ENCODE peak calls at places on chromosomes 7 and 10, in nine cellular contexts. I is HTR-8/SVneo; U is stimulated activated CD8-positive, alpha-beta memory T cell treated with anti-CD3 and anti-CD28 coated beads, Interleukin-2, amount 100 ng/mL, for 1 hour; A is COLO829; B is T-helper 17 cell; T is ureter; Q is activated naive CD8-positive, alpha-beta T cell treated with anti-CD3 and anti-CD28 coated beads for 36 hours; K is stomach; S is HS-5. Z is an unnamed sample.

GRCh38 chr10:15439381-15439837 is 68.3 kb upstream of the FAM171A1 start:
- DNase-seq in I (peak), U (no peak), A (no peak), B (no peak), T (peak), Q (no peak), K (no peak), S (no peak), Z (peak)

GRCh38 chr7:150940446-150941102 is 37.5 kb downstream of the KCNH2 start:
- DNase-seq in I (no peak), U (no peak), A (no peak), B (no peak), T (peak), Q (no peak), K (no peak), S (no peak), Z (no peak)

GRCh38 chr7:123966936-123967335 is 41.9 kb downstream of the SPAM1 start:
- DNase-seq in I (no peak), U (no peak), A (peak), B (no peak), T (no peak), Q (no peak), K (no peak), S (no peak), Z (no peak)

GRCh38 chr10:11886138-11886474 is 63.0 kb downstream of the PROSER2 start:
- DNase-seq in I (no peak), U (no peak), A (no peak), B (no peak), T (no peak), Q (no peak), K (no peak), S (no peak), Z (no peak)

GRCh38 chr7:150964593-150965111 is 13.5 kb downstream of the KCNH2 start:
- DNase-seq in I (no peak), U (no peak), A (no peak), B (no peak), T (no peak), Q (no peak), K (no peak), S (no peak), Z (peak)

GRCh38 chr7:36034020-36034419 is 119.0 kb upstream of the EEPD1 start:
- DNase-seq in I (peak), U (no peak), A (no peak), B (no peak), T (no peak), Q (no peak), K (no peak), S (peak), Z (no peak)

GRCh38 chr10:132899054-132899750 is 43.2 kb downstream of the CFAP46 start:
- DNase-seq in I (no peak), U (no peak), A (no peak), B (no peak), T (no peak), Q (no peak), K (no peak), S (no peak), Z (no peak)

GRCh38 chr10:10975647-10976046 is 42.0 kb upstream of the CELF2 start:
- DNase-seq in I (no peak), U (no peak), A (no peak), B (no peak), T (no peak), Q (no peak), K (no peak), S (no peak), Z (no peak)

GRCh38 chr7:14184292-14184864 is 194.9 kb upstream of the ETV1 start:
- DNase-seq in I (no peak), U (no peak), A (no peak), B (no peak), T (no peak), Q (no peak), K (no peak), S (no peak), Z (no peak)

GRCh38 chr7:139058963-139059362 is 23.1 kb upstream of the ZC3HAV1L start:
- DNase-seq in I (no peak), U (no peak), A (no peak), B (no peak), T (no peak), Q (no peak), K (no peak), S (no peak), Z (no peak)

GRCh38 chr7:112453505-112454171 is 3.4 kb downstream of the IFRD1 start:
- DNase-seq in I (no peak), U (no peak), A (no peak), B (no peak), T (no peak), Q (no peak), K (no peak), S (no peak), Z (no peak)

GRCh38 chr10:6333973-6334372 is 131.2 kb downstream of the PFKFB3 start:
- DNase-seq in I (no peak), U (no peak), A (no peak), B (no peak), T (no peak), Q (no peak), K (no peak), S (no peak), Z (no peak)

GRCh38 chr10:14601872-14602725 is 172.6 kb downstream of the FAM107B start:
- DNase-seq in I (no peak), U (no peak), A (no peak), B (peak), T (no peak), Q (peak), K (peak), S (no peak), Z (no peak)

GRCh38 chr7:24597014-24597413 is 23.8 kb downstream of the PALS2 start:
- DNase-seq in I (no peak), U (no peak), A (no peak), B (no peak), T (no peak), Q (no peak), K (no peak), S (no peak), Z (no peak)

GRCh38 chr10:78780551-78780961 is 288.2 kb upstream of the ZMIZ1 start:
- DNase-seq in I (no peak), U (no peak), A (no peak), B (no peak), T (no peak), Q (no peak), K (no peak), S (no peak), Z (no peak)

GRCh38 chr10:60677541-60678129 is 100.6 kb upstream of the CDK1 start:
- DNase-seq in I (no peak), U (no peak), A (no peak), B (no peak), T (no peak), Q (no peak), K (no peak), S (no peak), Z (no peak)

GRCh38 chr10:89478085-89478738 is 57.2 kb downstream of the SLC16A12 start:
- DNase-seq in I (no peak), U (no peak), A (no peak), B (no peak), T (no peak), Q (no peak), K (no peak), S (no peak), Z (no peak)

GRCh38 chr10:125155101-125155500 is 5.3 kb downstream of the CTBP2 start:
- DNase-seq in I (no peak), U (no peak), A (no peak), B (no peak), T (no peak), Q (no peak), K (no peak), S (no peak), Z (no peak)

GRCh38 chr7:37947138-37947839 is 26.8 kb downstream of the EPDR1 start:
- DNase-seq in I (no peak), U (no peak), A (no peak), B (no peak), T (no peak), Q (no peak), K (no peak), S (no peak), Z (no peak)

GRCh38 chr10:48454302-48455054 is 148.0 kb downstream of the MAPK8 start:
- DNase-seq in I (no peak), U (no peak), A (no peak), B (no peak), T (peak), Q (no peak), K (peak), S (no peak), Z (no peak)

GRCh38 chr10:3995302-3996210 is 210.5 kb upstream of the KLF6 start:
- DNase-seq in I (no peak), U (no peak), A (no peak), B (no peak), T (no peak), Q (no peak), K (no peak), S (peak), Z (no peak)

GRCh38 chr10:28393956-28394568 is 91.2 kb upstream of the MPP7 start:
- DNase-seq in I (peak), U (peak), A (peak), B (peak), T (peak), Q (peak), K (peak), S (no peak), Z (peak)

GRCh38 chr7:116167177-116167576 is 43.2 kb upstream of the TES start:
- DNase-seq in I (no peak), U (no peak), A (no peak), B (no peak), T (no peak), Q (peak), K (no peak), S (no peak), Z (peak)

GRCh38 chr10:32983333-32983909 is 25.4 kb upstream of the ITGB1 start:
- DNase-seq in I (peak), U (no peak), A (no peak), B (no peak), T (no peak), Q (peak), K (no peak), S (no peak), Z (no peak)

GRCh38 chr7:157568785-157569584 is 232.2 kb downstream of the DNAJB6 start:
- DNase-seq in I (peak), U (peak), A (no peak), B (peak), T (peak), Q (peak), K (peak), S (no peak), Z (no peak)

GRCh38 chr7:106599343-106599698 is 61.6 kb downstream of the CCDC71L start:
- DNase-seq in I (no peak), U (no peak), A (no peak), B (no peak), T (no peak), Q (no peak), K (no peak), S (no peak), Z (no peak)

GRCh38 chr10:89337493-89337892 is 9.7 kb downstream of the IFIT3 start:
- DNase-seq in I (peak), U (no peak), A (no peak), B (no peak), T (no peak), Q (peak), K (no peak), S (no peak), Z (no peak)

GRCh38 chr7:157597562-157597961 is 260.8 kb downstream of the DNAJB6 start:
- DNase-seq in I (no peak), U (no peak), A (no peak), B (no peak), T (no peak), Q (no peak), K (no peak), S (no peak), Z (no peak)

GRCh38 chr7:118720632-118721031 is 496.1 kb downstream of the ANKRD7 start:
- DNase-seq in I (no peak), U (no peak), A (no peak), B (no peak), T (no peak), Q (no peak), K (no peak), S (no peak), Z (no peak)

GRCh38 chr10:29543715-29544114 is 91.1 kb downstream of the SVIL start:
- DNase-seq in I (no peak), U (no peak), A (no peak), B (no peak), T (no peak), Q (no peak), K (no peak), S (no peak), Z (no peak)

GRCh38 chr7:120988591-120989299 is at the start of gene CPED1:
- DNase-seq in I (no peak), U (no peak), A (peak), B (peak), T (peak), Q (peak), K (peak), S (peak), Z (peak)

GRCh38 chr7:100602889-100603696 is 930 bp downstream of the PCOLCE start:
- DNase-seq in I (peak), U (no peak), A (no peak), B (no peak), T (peak), Q (no peak), K (no peak), S (no peak), Z (peak)

GRCh38 chr7:29106128-29106988 is 40.0 kb downstream of the CPVL start:
- DNase-seq in I (peak), U (no peak), A (peak), B (no peak), T (peak), Q (peak), K (peak), S (peak), Z (peak)

GRCh38 chr7:64559206-64559605 is 3.7 kb downstream of the ZNF680 start:
- DNase-seq in I (no peak), U (no peak), A (no peak), B (no peak), T (no peak), Q (no peak), K (no peak), S (no peak), Z (no peak)

GRCh38 chr10:78757542-78757941 is 311.2 kb upstream of the ZMIZ1 start:
- DNase-seq in I (no peak), U (no peak), A (no peak), B (no peak), T (no peak), Q (no peak), K (no peak), S (no peak), Z (no peak)

GRCh38 chr7:116571037-116571436 is 46.2 kb downstream of the CAV1 start:
- DNase-seq in I (no peak), U (no peak), A (peak), B (no peak), T (no peak), Q (no peak), K (no peak), S (no peak), Z (no peak)

GRCh38 chr7:151240536-151240935 is 8.0 kb downstream of the SMARCD3 start:
- DNase-seq in I (no peak), U (no peak), A (no peak), B (no peak), T (no peak), Q (no peak), K (no peak), S (no peak), Z (no peak)

Z was measured in HEK293T.